ENCODE peak calls at places on chromosomes 11 and 22, in seven cellular contexts. Q is GM12865, W is A549, A is fibroblast of lung, T is mammary epithelial cell, U is stomach, O is AG09319. K is an unnamed sample.

GRCh38 chr11:78202733-78203167 is 14.0 kb downstream of the USP35 start:
- DNase-seq in Q (peak), O (no peak), T (no peak), W (no peak), U (no peak), A (no peak), K (no peak)

GRCh38 chr11:45580399-45580798 is 85.0 kb downstream of the CHST1 start:
- DNase-seq in T (peak), U (no peak), O (no peak), Q (peak), W (peak), A (peak), K (no peak)

GRCh38 chr22:43211941-43212433 is 25.1 kb upstream of the TTLL12 start:
- DNase-seq in O (no peak), Q (no peak), A (no peak), U (no peak), T (no peak), W (no peak), K (no peak)

GRCh38 chr22:32618461-32619140 is 144.0 kb downstream of the FBXO7 start:
- DNase-seq in O (no peak), Q (no peak), T (no peak), W (no peak), A (no peak), U (no peak), K (no peak)

GRCh38 chr22:45836418-45836817 is 140.5 kb downstream of the WNT7B start:
- DNase-seq in Q (no peak), U (no peak), T (no peak), O (no peak), W (no peak), A (no peak), K (no peak)

GRCh38 chr11:111911563-111912401 is at the start of gene CRYAB:
- DNase-seq in W (peak), T (peak), Q (no peak), O (peak), U (peak), A (peak), K (no peak)

GRCh38 chr22:36014539-36015072 is 14.0 kb downstream of the RBFOX2 start:
- DNase-seq in W (no peak), T (no peak), Q (no peak), U (no peak), O (no peak), A (no peak), K (no peak)

GRCh38 chr11:82854242-82854641 is 46.0 kb downstream of the PRCP start:
- DNase-seq in T (no peak), Q (no peak), W (no peak), O (no peak), U (no peak), A (peak), K (no peak)

GRCh38 chr11:121688860-121689614 is 236.3 kb upstream of the SORL1-AS1 start:
- DNase-seq in U (no peak), Q (no peak), T (no peak), W (no peak), O (no peak), A (peak), K (no peak)

GRCh38 chr11:74709175-74709574 is 22.1 kb downstream of the CHRDL2 start:
- DNase-seq in A (no peak), T (no peak), W (no peak), O (no peak), U (no peak), Q (no peak), K (no peak)

GRCh38 chr11:34387653-34388052 is 29.8 kb upstream of the ABTB2 start:
- DNase-seq in U (no peak), W (no peak), O (no peak), T (no peak), A (no peak), Q (no peak), K (no peak)

GRCh38 chr11:47399860-47400812 is 8.3 kb upstream of the SLC39A13 start:
- DNase-seq in W (no peak), T (no peak), A (no peak), Q (peak), U (no peak), O (no peak), K (peak)

GRCh38 chr11:123562166-123562565 is 92.3 kb downstream of the SCN3B start:
- DNase-seq in O (no peak), T (no peak), U (peak), Q (no peak), A (no peak), W (no peak), K (no peak)

GRCh38 chr22:25890651-25891050 is 148.7 kb downstream of the MYO18B start:
- DNase-seq in Q (no peak), A (no peak), W (no peak), O (no peak), T (no peak), U (no peak), K (no peak)

GRCh38 chr11:82718307-82718706 is 15.4 kb downstream of the FAM181B start:
- DNase-seq in A (peak), T (peak), U (no peak), Q (peak), O (no peak), W (peak), K (peak)

GRCh38 chr11:2669926-2670469 is 29.8 kb downstream of the KCNQ1OT1 start:
- DNase-seq in U (peak), Q (no peak), A (no peak), T (no peak), W (no peak), O (no peak), K (no peak)

GRCh38 chr11:86519064-86519911 is 144.6 kb downstream of the CCDC81 start:
- DNase-seq in O (no peak), U (no peak), T (no peak), Q (no peak), A (peak), W (peak), K (no peak)

GRCh38 chr11:64284048-64284961 is at the start of gene BAD:
- DNase-seq in O (peak), W (peak), T (peak), A (peak), U (peak), Q (peak), K (peak)

GRCh38 chr11:15113381-15113780 is 1.3 kb upstream of the INSC start:
- DNase-seq in W (no peak), O (no peak), U (no peak), A (no peak), T (no peak), Q (peak), K (no peak)

GRCh38 chr11:2816941-2817421 is 68.6 kb downstream of the CDKN1C start:
- DNase-seq in O (peak), A (peak), Q (no peak), T (peak), W (no peak), U (no peak), K (no peak)

GRCh38 chr11:78254263-78254662 is 65.5 kb downstream of the USP35 start:
- DNase-seq in O (no peak), W (no peak), U (no peak), Q (no peak), A (no peak), T (no peak), K (no peak)

GRCh38 chr22:19607198-19608113 is 83.2 kb upstream of the CLDN5 start:
- DNase-seq in A (no peak), U (peak), O (no peak), W (no peak), T (peak), Q (no peak), K (no peak)

GRCh38 chr11:61384271-61385242 is 7.8 kb upstream of the TMEM216 start:
- DNase-seq in U (no peak), T (no peak), Q (no peak), W (peak), A (no peak), O (no peak), K (no peak)

GRCh38 chr11:69010964-69011623 is 2.0 kb downstream of the MRGPRF start:
- DNase-seq in Q (no peak), W (peak), T (peak), U (peak), A (peak), O (peak), K (no peak)

GRCh38 chr11:62898027-62898426 is 17.3 kb downstream of the SLC3A2 start:
- DNase-seq in Q (no peak), W (no peak), T (no peak), U (no peak), A (no peak), O (no peak), K (no peak)

GRCh38 chr11:129013737-129014475 is 71.2 kb upstream of the TP53AIP1 start:
- DNase-seq in W (no peak), U (no peak), O (no peak), A (no peak), Q (no peak), T (peak), K (no peak)

GRCh38 chr11:73308003-73308962 is at the start of gene ARHGEF17:
- DNase-seq in W (peak), Q (peak), T (no peak), U (peak), A (peak), O (no peak), K (peak)

GRCh38 chr11:68282141-68282860 is 10.5 kb upstream of the C11orf24 start:
- DNase-seq in O (no peak), T (peak), Q (peak), A (no peak), W (no peak), U (no peak), K (peak)

GRCh38 chr11:105202844-105203548 is 63.4 kb upstream of the CARD18 start:
- DNase-seq in W (peak), O (no peak), A (peak), Q (no peak), T (no peak), U (no peak), K (no peak)

GRCh38 chr11:125938418-125938817 is 7.4 kb upstream of the VSIG10L2 start:
- DNase-seq in O (no peak), Q (peak), T (no peak), U (peak), W (no peak), A (no peak), K (no peak)

GRCh38 chr11:3022300-3022967 is 30.3 kb upstream of the NAP1L4 start:
- DNase-seq in O (peak), U (no peak), T (peak), Q (peak), A (peak), W (no peak), K (peak)

GRCh38 chr11:97445561-97445960 is 1055.7 kb downstream of the JRKL start:
- DNase-seq in U (no peak), A (no peak), Q (no peak), T (no peak), W (no peak), O (no peak), K (no peak)

GRCh38 chr11:102763440-102763839 is 17.0 kb downstream of the MMP10 start:
- DNase-seq in Q (no peak), A (peak), O (no peak), W (no peak), T (peak), U (no peak), K (no peak)

GRCh38 chr22:18110944-18111758 is 542 bp downstream of the TUBA8 start:
- DNase-seq in Q (no peak), W (no peak), U (no peak), O (no peak), A (no peak), T (no peak), K (no peak)

GRCh38 chr22:44425356-44425755 is 72.7 kb downstream of the RTL6 start:
- DNase-seq in A (no peak), Q (no peak), W (no peak), T (no peak), U (no peak), O (no peak), K (no peak)

GRCh38 chr11:131002145-131002544 is 85.9 kb upstream of the SNX19 start:
- DNase-seq in W (no peak), A (no peak), O (no peak), T (peak), U (no peak), Q (no peak), K (no peak)

GRCh38 chr11:77066229-77067023 is at the start of gene CAPN5:
- DNase-seq in Q (peak), O (peak), W (peak), A (peak), T (peak), U (peak), K (peak)

GRCh38 chr11:77155082-77155475 is 27.0 kb downstream of the MYO7A start:
- DNase-seq in Q (no peak), U (no peak), T (no peak), A (no peak), O (no peak), W (no peak), K (no peak)

DNA sequence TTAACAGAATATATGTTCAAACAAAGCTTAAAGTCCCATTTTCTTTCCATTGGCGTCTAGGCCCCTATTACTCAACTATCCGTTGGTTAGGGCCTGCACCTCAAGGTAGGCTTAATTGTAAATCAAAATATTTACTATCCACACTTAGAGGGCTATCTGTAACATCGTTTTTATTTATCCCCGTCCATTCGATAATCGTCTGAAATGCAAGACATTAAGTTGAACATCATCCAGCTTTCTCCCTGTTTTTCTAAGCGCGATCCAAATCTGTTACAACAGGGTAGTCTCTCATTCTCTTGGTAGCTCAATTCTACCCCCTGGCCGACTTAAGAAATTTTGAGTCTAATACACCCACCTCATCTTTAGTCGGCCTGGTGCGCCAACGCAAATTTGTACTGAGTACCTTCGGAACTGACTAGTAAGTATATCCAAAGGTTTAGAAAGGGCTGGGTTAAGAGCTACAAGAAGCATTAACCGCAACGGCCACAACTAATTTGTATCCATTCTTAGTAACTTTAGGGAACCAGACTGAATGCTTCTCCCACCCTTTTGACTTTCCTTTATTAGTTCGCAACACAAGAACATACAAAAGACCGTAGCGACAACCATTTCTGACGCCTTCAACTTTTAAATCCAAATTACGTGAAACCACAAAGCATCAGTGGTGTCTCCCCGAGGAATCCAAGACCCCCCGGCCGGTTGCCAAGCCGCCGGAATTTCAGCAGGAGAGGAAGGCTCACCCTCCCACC is 1.1 kb upstream of the ZNF143 start:
- DNase-seq in W (peak), A (peak), O (no peak), U (no peak), Q (peak), T (peak), K (no peak)
- TF ChIP-seq CTCF in W (no peak), A (peak), O (no peak), U (no peak), Q (no peak), T (no peak), K (no peak)

GRCh38 chr11:115721309-115722007 is 217.2 kb upstream of the CADM1 start:
- DNase-seq in A (no peak), U (no peak), W (no peak), O (no peak), Q (no peak), T (no peak), K (no peak)
- TF ChIP-seq CTCF in A (no peak), U (no peak), W (no peak), O (no peak), Q (no peak), T (no peak), K (no peak)

DNA sequence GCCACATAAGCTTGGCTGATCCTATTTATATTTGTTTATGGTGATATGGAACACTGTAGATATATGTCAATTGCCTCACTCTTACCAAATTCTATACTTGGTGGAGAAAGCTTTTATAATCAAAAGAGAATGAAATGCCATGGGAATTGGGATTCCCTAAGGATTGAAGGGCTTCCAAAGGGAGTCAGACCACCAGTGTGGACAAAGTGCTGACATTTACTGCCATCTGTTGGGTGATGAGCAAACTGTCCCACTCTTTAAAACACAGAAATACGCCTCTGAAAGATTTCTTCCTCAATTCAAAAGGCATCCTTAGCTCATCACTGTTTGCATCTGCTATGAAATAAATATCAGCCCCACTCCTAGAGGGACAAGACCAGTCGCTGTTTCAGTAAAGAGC is 7.1 kb downstream of the SLC1A2 start:
- DNase-seq in O (no peak), T (no peak), Q (no peak), A (peak), W (peak), U (no peak), K (no peak)
- TF ChIP-seq CTCF in O (peak), T (peak), Q (peak), A (peak), W (peak), U (no peak), K (peak)

GRCh38 chr11:124798991-124799383 is 1.2 kb downstream of the MSANTD2 start:
- DNase-seq in Q (peak), W (peak), A (peak), T (peak), O (peak), U (no peak), K (peak)

GRCh38 chr11:124799384-124800225 is 601 bp downstream of the MSANTD2 start:
- DNase-seq in Q (peak), U (peak), T (peak), W (peak), O (no peak), A (peak), K (peak)

GRCh38 chr11:124801014-124801413 is 808 bp upstream of the MSANTD2 start:
- DNase-seq in Q (no peak), W (no peak), U (no peak), T (peak), A (peak), O (no peak), K (peak)

GRCh38 chr11:124801636-124802312 is 1.6 kb upstream of the MSANTD2 start:
- DNase-seq in W (no peak), T (no peak), O (peak), A (no peak), U (no peak), Q (no peak), K (no peak)

DNA sequence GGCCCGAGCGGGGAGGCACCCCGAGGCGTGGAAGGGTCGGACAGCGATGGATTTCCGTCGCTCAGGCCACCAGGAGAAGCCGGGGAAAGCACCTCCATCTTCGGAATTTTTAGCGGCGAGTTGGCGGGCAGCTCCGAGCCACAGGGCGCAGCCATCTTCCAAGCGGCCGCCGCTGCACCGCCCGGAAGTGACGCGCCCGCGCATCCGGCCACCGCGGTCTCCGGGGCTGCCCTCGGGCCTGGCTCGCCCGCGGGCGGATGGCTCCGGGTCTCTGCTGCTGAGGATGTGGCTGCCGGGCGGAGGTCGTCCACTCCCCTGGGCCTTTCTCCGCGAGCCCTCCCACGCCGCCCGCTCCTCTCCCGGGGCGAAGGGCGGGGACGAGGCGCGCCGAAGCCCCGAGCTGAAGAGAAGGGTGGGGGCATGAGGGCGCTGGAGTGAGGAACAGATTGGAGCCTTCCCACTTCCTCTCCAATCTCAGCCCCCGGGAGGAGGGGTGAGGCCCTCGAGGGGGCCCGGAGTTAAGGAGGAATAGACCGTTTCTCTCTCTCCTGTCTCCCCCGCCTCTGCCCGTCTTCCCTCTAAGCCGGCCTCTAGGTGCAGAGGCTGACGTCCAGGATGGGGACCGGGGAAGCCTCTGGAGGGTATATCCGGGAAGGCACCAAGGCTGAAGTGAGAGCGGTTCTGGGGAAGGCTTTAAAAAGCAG is at the start of gene MSANTD2:
- DNase-seq in U (peak), Q (peak), T (peak), O (peak), W (peak), A (peak), K (peak)
- TF ChIP-seq CTCF in U (no peak), Q (no peak), T (no peak), O (no peak), W (no peak), A (no peak), K (no peak)

GRCh38 chr22:38028344-38029130 is 28.7 kb upstream of the PICK1 start:
- DNase-seq in O (no peak), T (no peak), A (no peak), U (no peak), Q (no peak), W (no peak), K (no peak)

GRCh38 chr22:38027487-38027886 is 29.7 kb upstream of the PICK1 start:
- DNase-seq in U (no peak), A (no peak), W (no peak), O (no peak), Q (no peak), T (no peak), K (no peak)

GRCh38 chr22:38026130-38027111 is 30.8 kb upstream of the PICK1 start:
- DNase-seq in U (no peak), W (no peak), A (no peak), T (no peak), Q (no peak), O (no peak), K (no peak)

GRCh38 chr22:38023045-38023444 is 34.2 kb upstream of the PICK1 start:
- DNase-seq in W (no peak), T (no peak), A (no peak), O (no peak), Q (no peak), U (no peak), K (no peak)

GRCh38 chr22:38025514-38025913 is 31.7 kb upstream of the PICK1 start:
- DNase-seq in T (no peak), U (no peak), A (no peak), W (no peak), Q (no peak), O (no peak), K (no peak)
- TF ChIP-seq CTCF in T (no peak), U (no peak), A (no peak), W (no peak), Q (no peak), O (no peak), K (no peak)

DNA sequence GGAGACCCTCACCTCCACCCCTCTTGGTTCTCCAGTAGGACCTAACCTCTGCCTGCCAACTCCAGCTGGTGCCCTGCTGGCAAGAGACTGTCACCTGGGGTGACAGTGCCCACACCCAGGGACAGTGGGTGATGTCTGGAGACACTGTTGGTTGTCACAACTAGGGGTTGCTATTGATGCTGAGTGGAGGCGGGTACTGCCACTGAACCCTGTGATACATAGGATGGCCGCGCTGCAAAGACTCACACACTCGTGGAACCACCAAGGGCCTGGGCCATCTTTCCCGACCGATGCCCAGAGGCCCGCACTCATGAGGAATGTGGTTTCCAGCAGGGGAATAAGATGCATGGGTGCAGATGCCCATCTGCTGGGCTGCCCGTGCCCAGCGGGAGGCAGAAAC is 143.2 kb downstream of the SHANK2 start:
- DNase-seq in U (no peak), T (no peak), O (no peak), A (no peak), Q (no peak), W (no peak), K (no peak)
- TF ChIP-seq CTCF in U (no peak), T (no peak), O (no peak), A (no peak), Q (no peak), W (no peak), K (no peak)